ENCODE peak calls at places on chromosomes 4 and X, in nine cellular contexts. L, P, R, K, Z, X, S, F and J are unnamed samples. For H3K9me3, the result is how much of the 10 kb centered on the place peaks cover.

GRCh38 chr4:137000432-137000831 is 531.9 kb downstream of the PCDH18 start:
- DNase-seq in L (no peak), P (no peak), R (no peak), K (no peak), Z (no peak), X (no peak), S (no peak), F (no peak), J (no peak)

GRCh38 chrX:78455901-78456300 is 128.5 kb upstream of the CYSLTR1 start:
- DNase-seq in L (no peak), P (no peak), R (no peak), K (no peak), Z (no peak), X (no peak), S (no peak), F (no peak), J (peak)

GRCh38 chrX:45196701-45197100 is 4.0 kb downstream of the DIPK2B start:
- DNase-seq in L (no peak), P (no peak), R (no peak), K (no peak), Z (no peak), X (no peak), S (no peak), F (no peak), J (no peak)

GRCh38 chrX:101658661-101659477 is 781 bp downstream of the ARMCX2 start:
- DNase-seq in L (peak), P (peak), R (peak), K (peak), Z (peak), X (peak), S (peak), F (peak), J (peak)

GRCh38 chr4:55340246-55340645 is 5.8 kb upstream of the SRD5A3 start:
- DNase-seq in L (no peak), P (no peak), R (no peak), K (no peak), Z (no peak), X (no peak), S (no peak), F (no peak), J (no peak)

GRCh38 chrX:13088155-13088485 is 43.7 kb upstream of the FAM9C start:
- DNase-seq in L (no peak), P (no peak), R (no peak), K (no peak), Z (no peak), X (no peak), S (no peak), F (no peak), J (no peak)

GRCh38 chr4:86688026-86688425 is 93.9 kb downstream of the PTPN13 start:
- DNase-seq in L (no peak), P (no peak), R (no peak), K (no peak), Z (peak), X (no peak), S (no peak), F (no peak), J (no peak)

GRCh38 chr4:24024597-24024996 is 134.8 kb upstream of the PPARGC1A start:
- DNase-seq in L (no peak), P (no peak), R (no peak), K (no peak), Z (peak), X (no peak), S (no peak), F (no peak), J (no peak)

GRCh38 chr4:186190456-186191265 is 706 bp upstream of the CYP4V2 start:
- DNase-seq in L (no peak), P (no peak), R (no peak), K (no peak), Z (peak), X (peak), S (peak), F (peak), J (peak)

GRCh38 chrX:18290200-18290599 is 64.3 kb downstream of the SCML2 start:
- DNase-seq in L (no peak), P (no peak), R (no peak), K (no peak), Z (peak), X (no peak), S (no peak), F (no peak), J (no peak)

GRCh38 chrX:2707334-2707760 is 16.3 kb downstream of the CD99 start:
- DNase-seq in L (no peak), P (peak), R (peak), K (peak), Z (peak), X (peak), S (peak), F (no peak), J (peak)

GRCh38 chr4:142778908-142779307 is 67.2 kb downstream of the INPP4B start:
- DNase-seq in L (no peak), P (no peak), R (no peak), K (no peak), Z (no peak), X (no peak), S (no peak), F (no peak), J (peak)

GRCh38 chr4:57424231-57424897 is 314.2 kb upstream of the IGFBP7 start:
- DNase-seq in L (no peak), P (peak), R (peak), K (no peak), Z (no peak), X (no peak), S (no peak), F (no peak), J (peak)

DNA sequence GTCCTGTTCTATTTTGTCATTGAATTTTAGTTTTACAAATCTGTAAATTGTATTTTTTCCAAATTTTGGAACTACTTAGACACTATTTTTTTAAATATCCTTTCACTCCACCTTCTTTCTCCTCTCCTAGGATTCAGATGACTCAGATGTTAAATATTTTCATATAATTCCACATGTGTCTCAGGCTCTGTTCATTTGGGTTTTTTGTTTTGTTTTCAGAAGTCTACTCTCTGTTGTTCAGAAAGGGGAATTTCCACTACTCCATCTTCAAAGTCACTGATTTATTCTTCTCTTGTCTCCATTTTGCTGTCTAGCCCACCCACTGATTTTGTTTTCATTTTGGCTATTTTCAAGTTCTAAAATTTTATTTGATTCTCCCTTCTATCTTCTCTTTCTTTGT is 264.0 kb upstream of the SLIT2 start:
- DNase-seq in L (no peak), P (no peak), R (no peak), K (no peak), Z (peak), X (no peak), S (no peak), F (no peak), J (no peak)
- H3K9me3 ChIP-seq in L (under half), P (under half), R (under half), K (under half), Z (under half), X (under half), S (under half), F (under half), J (under half)

GRCh38 chrX:55356609-55357008 is 91.9 kb upstream of the PAGE3 start:
- DNase-seq in L (no peak), P (no peak), R (no peak), K (no peak), Z (no peak), X (no peak), S (no peak), F (no peak), J (no peak)
- H3K9me3 ChIP-seq in L (under half), P (under half), R (under half), K (under half), Z (under half), X (under half), S (under half), F (under half), J (under half)

GRCh38 chr4:85116008-85116407 is 149.5 kb upstream of the WDFY3 start:
- DNase-seq in L (no peak), P (no peak), R (no peak), K (no peak), Z (no peak), X (no peak), S (no peak), F (no peak), J (no peak)

GRCh38 chr4:85114526-85114925 is 148.0 kb upstream of the WDFY3 start:
- DNase-seq in L (no peak), P (no peak), R (no peak), K (no peak), Z (no peak), X (no peak), S (no peak), F (no peak), J (no peak)

GRCh38 chr4:85113706-85114105 is 147.2 kb upstream of the WDFY3 start:
- DNase-seq in L (no peak), P (no peak), R (no peak), K (no peak), Z (peak), X (no peak), S (no peak), F (no peak), J (no peak)
- H3K9me3 ChIP-seq in L (under half), P (under half), R (under half), K (under half), Z (under half), X (under half), S (under half), F (under half), J (under half)

GRCh38 chr4:70544279-70544870 is 26.0 kb downstream of the AMTN start:
- DNase-seq in L (no peak), P (no peak), R (no peak), K (no peak), Z (peak), X (no peak), S (no peak), F (no peak), J (no peak)
- H3K9me3 ChIP-seq in L (under half), P (under half), R (under half), K (under half), Z (under half), X (under half), S (under half), F (under half), J (under half)

DNA sequence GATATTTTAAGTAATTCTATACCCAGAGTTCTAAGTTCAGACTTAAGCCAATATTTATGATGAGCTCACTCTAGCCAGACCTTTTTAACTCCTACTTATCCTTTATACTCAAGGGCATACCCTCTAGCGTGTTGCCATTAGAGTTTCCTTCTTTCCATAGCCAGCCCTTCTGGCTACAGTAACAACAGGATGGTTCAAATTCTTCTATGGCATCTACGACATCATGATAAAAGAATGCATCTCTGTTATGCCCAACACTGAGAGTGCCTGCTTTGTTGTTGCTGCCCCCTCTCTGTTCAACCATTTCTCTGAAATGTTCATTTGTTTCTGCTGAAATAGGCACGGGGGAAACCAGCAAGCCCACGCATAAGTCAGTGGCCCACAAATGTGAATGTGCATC is 104.5 kb downstream of the UBE2NL start:
- DNase-seq in L (no peak), P (no peak), R (no peak), K (no peak), Z (no peak), X (no peak), S (no peak), F (no peak), J (no peak)
- H3K9me3 ChIP-seq in L (under half), P (under half), R (under half), K (under half), Z (under half), X (under half), S (under half), F (under half), J (under half)

GRCh38 chr4:146621-147020 is 22.3 kb downstream of the ZNF718 start:
- DNase-seq in L (no peak), P (no peak), R (no peak), K (no peak), Z (no peak), X (no peak), S (no peak), F (no peak), J (no peak)
- H3K9me3 ChIP-seq in L (under half), P (under half), R (under half), K (half or more), Z (half or more), X (under half), S (half or more), F (half or more), J (under half)

GRCh38 chrX:137547291-137547690 is 18.6 kb upstream of the ZIC3 start:
- DNase-seq in L (no peak), P (no peak), R (no peak), K (no peak), Z (no peak), X (no peak), S (no peak), F (no peak), J (no peak)
- H3K9me3 ChIP-seq in L (under half), P (under half), R (under half), K (under half), Z (under half), X (under half), S (under half), F (under half), J (under half)

DNA sequence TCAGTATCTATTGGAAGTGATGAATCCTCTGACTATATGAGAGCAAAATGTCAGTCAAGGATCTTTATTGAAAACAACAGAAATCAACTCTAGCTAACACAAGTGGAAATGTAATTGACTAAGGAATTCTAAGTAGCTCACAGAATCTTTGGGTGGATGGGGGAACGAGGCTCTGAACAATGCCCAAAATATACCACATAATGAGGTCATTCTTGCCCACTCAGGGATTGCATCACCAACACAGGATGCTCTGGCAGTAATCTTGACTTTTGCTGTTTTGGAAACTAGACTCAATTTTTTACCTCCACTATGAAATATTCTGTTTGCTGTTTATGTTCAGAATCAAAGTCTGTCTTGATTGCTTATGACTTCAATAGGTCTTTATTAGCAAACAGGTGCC is 127.4 kb upstream of the UNC5C start:
- DNase-seq in L (no peak), P (no peak), R (no peak), K (no peak), Z (no peak), X (no peak), S (no peak), F (no peak), J (no peak)
- H3K9me3 ChIP-seq in L (under half), P (under half), R (under half), K (under half), Z (under half), X (under half), S (under half), F (under half), J (under half)

DNA sequence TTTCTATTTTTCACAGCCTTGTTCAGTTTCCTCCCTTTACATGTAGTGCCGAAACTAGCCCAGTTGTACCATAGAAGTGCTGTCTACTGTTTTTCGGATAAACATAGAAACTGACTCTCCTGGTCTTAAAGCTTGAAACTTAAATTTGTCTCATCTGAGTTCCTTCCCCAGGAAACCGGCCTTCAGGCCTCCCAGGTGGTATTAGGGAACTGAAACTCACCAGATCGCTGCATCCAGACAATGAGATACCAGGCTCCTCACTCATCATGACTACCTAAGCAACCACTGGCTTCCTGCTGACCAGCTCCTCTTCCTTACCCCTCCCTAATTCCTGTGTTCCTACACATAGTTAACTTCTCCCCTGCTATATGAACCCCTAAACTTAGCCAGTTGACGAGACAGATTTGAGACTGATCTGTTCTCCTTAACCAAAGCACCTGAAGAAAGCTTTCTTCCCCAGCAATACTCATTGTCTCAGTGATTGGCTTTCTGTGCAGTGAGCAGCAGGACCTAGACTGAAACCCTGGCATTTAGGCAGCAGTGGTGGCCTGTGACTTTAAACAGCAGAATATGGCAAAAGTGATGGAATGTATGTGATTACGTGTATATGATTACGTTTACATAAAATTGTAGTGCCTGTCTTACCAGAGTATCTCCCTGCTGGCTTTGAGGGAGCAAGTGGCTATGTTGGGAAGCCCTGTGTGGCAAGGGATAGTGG is 959.1 kb upstream of the LCORL start:
- DNase-seq in L (no peak), P (peak), R (no peak), K (no peak), Z (no peak), X (no peak), S (no peak), F (no peak), J (no peak)
- H3K9me3 ChIP-seq in L (under half), P (under half), R (under half), K (under half), Z (under half), X (under half), S (under half), F (under half), J (under half)

GRCh38 chr4:422587-422986 is 76.4 kb downstream of the ZNF721 start:
- DNase-seq in L (no peak), P (no peak), R (no peak), K (no peak), Z (no peak), X (no peak), S (no peak), F (no peak), J (no peak)
- H3K9me3 ChIP-seq in L (under half), P (under half), R (under half), K (half or more), Z (half or more), X (under half), S (half or more), F (half or more), J (under half)